ENCODE peak calls at places on chromosomes 12 and 14, in seven cellular contexts. One of them, this sample, is unnamed.

GRCh38 chr14:20697273-20698017 is 8.9 kb downstream of the ANG start:
- DNase-seq in H1: peak; percentile 77
- DNase-seq in H9: peak; percentile 73
- DNase-seq in neuronal stem cell: peak; percentile 63
- DNase-seq in mesendoderm: peak; percentile 85
- DNase-seq in mesenchymal stem cell: peak; percentile 62
- DNase-seq in trophoblast cell: peak; percentile 91
- DNase-seq in this sample: peak; percentile 75

GRCh38 chr12:116366456-116366776 is 88.9 kb upstream of the MED13L start:
- DNase-seq in H1: no peak
- DNase-seq in H9: no peak
- DNase-seq in neuronal stem cell: no peak
- DNase-seq in mesendoderm: no peak
- DNase-seq in mesenchymal stem cell: no peak
- DNase-seq in trophoblast cell: peak; percentile 74
- DNase-seq in this sample: no peak

GRCh38 chr12:131943876-131944275 is 5.9 kb upstream of the EP400 start:
- DNase-seq in H1: no peak
- DNase-seq in H9: peak; percentile 11
- DNase-seq in neuronal stem cell: no peak
- DNase-seq in mesendoderm: no peak
- DNase-seq in mesenchymal stem cell: no peak
- DNase-seq in trophoblast cell: no peak
- DNase-seq in this sample: no peak

GRCh38 chr14:89721991-89722390 is 232.5 kb downstream of the EFCAB11 start:
- DNase-seq in H1: no peak
- DNase-seq in H9: no peak
- DNase-seq in neuronal stem cell: no peak
- DNase-seq in mesendoderm: no peak
- DNase-seq in mesenchymal stem cell: peak; percentile 43
- DNase-seq in trophoblast cell: peak; percentile 60
- DNase-seq in this sample: no peak

GRCh38 chr14:26448181-26448855 is 149.5 kb downstream of the NOVA1 start:
- DNase-seq in H1: no peak
- DNase-seq in H9: peak; percentile 28
- DNase-seq in neuronal stem cell: no peak
- DNase-seq in mesendoderm: peak; percentile 2
- DNase-seq in mesenchymal stem cell: no peak
- DNase-seq in trophoblast cell: no peak
- DNase-seq in this sample: no peak

GRCh38 chr14:95349241-95349640 is 29.5 kb upstream of the CLMN start:
- DNase-seq in H1: no peak
- DNase-seq in H9: no peak
- DNase-seq in neuronal stem cell: no peak
- DNase-seq in mesendoderm: no peak
- DNase-seq in mesenchymal stem cell: no peak
- DNase-seq in trophoblast cell: no peak
- DNase-seq in this sample: no peak

GRCh38 chr14:28300356-28300755 is 466.2 kb upstream of the FOXG1 start:
- DNase-seq in H1: no peak
- DNase-seq in H9: no peak
- DNase-seq in neuronal stem cell: no peak
- DNase-seq in mesendoderm: no peak
- DNase-seq in mesenchymal stem cell: no peak
- DNase-seq in trophoblast cell: no peak
- DNase-seq in this sample: no peak

GRCh38 chr14:77061630-77062029 is 33.1 kb upstream of the IRF2BPL start:
- DNase-seq in H1: no peak
- DNase-seq in H9: no peak
- DNase-seq in neuronal stem cell: no peak
- DNase-seq in mesendoderm: no peak
- DNase-seq in mesenchymal stem cell: no peak
- DNase-seq in trophoblast cell: no peak
- DNase-seq in this sample: no peak

GRCh38 chr12:6063379-6063735 is 61.1 kb downstream of the VWF start:
- DNase-seq in H1: no peak
- DNase-seq in H9: no peak
- DNase-seq in neuronal stem cell: no peak
- DNase-seq in mesendoderm: no peak
- DNase-seq in mesenchymal stem cell: no peak
- DNase-seq in trophoblast cell: no peak
- DNase-seq in this sample: no peak

GRCh38 chr14:61562321-61563161 is 132.8 kb upstream of the HIF1A start:
- DNase-seq in H1: no peak
- DNase-seq in H9: no peak
- DNase-seq in neuronal stem cell: no peak
- DNase-seq in mesendoderm: no peak
- DNase-seq in mesenchymal stem cell: peak; percentile 100
- DNase-seq in trophoblast cell: peak; percentile 95
- DNase-seq in this sample: peak; percentile 100

GRCh38 chr14:89190779-89191513 is 226.1 kb downstream of the FOXN3 start:
- DNase-seq in H1: no peak
- DNase-seq in H9: peak; percentile 43
- DNase-seq in neuronal stem cell: peak; percentile 14
- DNase-seq in mesendoderm: peak; percentile 70
- DNase-seq in mesenchymal stem cell: peak; percentile 21
- DNase-seq in trophoblast cell: peak; percentile 53
- DNase-seq in this sample: no peak

GRCh38 chr14:91311284-91311662 is 66.8 kb upstream of the GPR68 start:
- DNase-seq in H1: no peak
- DNase-seq in H9: no peak
- DNase-seq in neuronal stem cell: no peak
- DNase-seq in mesendoderm: no peak
- DNase-seq in mesenchymal stem cell: no peak
- DNase-seq in trophoblast cell: no peak
- DNase-seq in this sample: no peak

GRCh38 chr14:91313154-91313850 is 68.8 kb upstream of the GPR68 start:
- DNase-seq in H1: no peak
- DNase-seq in H9: no peak
- DNase-seq in neuronal stem cell: no peak
- DNase-seq in mesendoderm: no peak
- DNase-seq in mesenchymal stem cell: no peak
- DNase-seq in trophoblast cell: no peak
- DNase-seq in this sample: no peak

GRCh38 chr14:91308337-91308736 is 63.8 kb upstream of the GPR68 start:
- DNase-seq in H1: no peak
- DNase-seq in H9: no peak
- DNase-seq in neuronal stem cell: no peak
- DNase-seq in mesendoderm: no peak
- DNase-seq in mesenchymal stem cell: no peak
- DNase-seq in trophoblast cell: no peak
- DNase-seq in this sample: no peak

GRCh38 chr14:91309756-91310280 is 65.3 kb upstream of the GPR68 start:
- DNase-seq in H1: no peak
- DNase-seq in H9: no peak
- DNase-seq in neuronal stem cell: no peak
- DNase-seq in mesendoderm: no peak
- DNase-seq in mesenchymal stem cell: no peak
- DNase-seq in trophoblast cell: no peak
- DNase-seq in this sample: no peak

GRCh38 chr14:91310620-91311283 is 66.2 kb upstream of the GPR68 start:
- DNase-seq in H1: no peak
- DNase-seq in H9: no peak
- DNase-seq in neuronal stem cell: no peak
- DNase-seq in mesendoderm: no peak
- DNase-seq in mesenchymal stem cell: no peak
- DNase-seq in trophoblast cell: no peak
- DNase-seq in this sample: no peak
- H2BK5ac ChIP-seq in H1: peak overlapping the region; percentile 35
- H2BK5ac ChIP-seq in H9: no peak overlapping the region
- H2BK5ac ChIP-seq in neuronal stem cell: no peak overlapping the region
- H2BK5ac ChIP-seq in mesendoderm: no peak overlapping the region
- H2BK5ac ChIP-seq in mesenchymal stem cell: no peak overlapping the region
- H2BK5ac ChIP-seq in trophoblast cell: no peak overlapping the region
- H2BK5ac ChIP-seq in this sample: no peak overlapping the region

GRCh38 chr14:58636129-58636528 is 1.6 kb upstream of the DACT1 start:
- DNase-seq in H1: no peak
- DNase-seq in H9: no peak
- DNase-seq in neuronal stem cell: no peak
- DNase-seq in mesendoderm: no peak
- DNase-seq in mesenchymal stem cell: no peak
- DNase-seq in trophoblast cell: no peak
- DNase-seq in this sample: no peak
- H2AK5ac ChIP-seq in H1: peak overlapping the region; percentile 19
- H2AK5ac ChIP-seq in H9: no peak overlapping the region
- H2AK5ac ChIP-seq in neuronal stem cell: no peak overlapping the region
- H2AK5ac ChIP-seq in mesendoderm: no peak overlapping the region
- H2AK5ac ChIP-seq in mesenchymal stem cell: no peak overlapping the region
- H2AK5ac ChIP-seq in trophoblast cell: no peak overlapping the region
- H2AK5ac ChIP-seq in this sample: no peak overlapping the region

DNA sequence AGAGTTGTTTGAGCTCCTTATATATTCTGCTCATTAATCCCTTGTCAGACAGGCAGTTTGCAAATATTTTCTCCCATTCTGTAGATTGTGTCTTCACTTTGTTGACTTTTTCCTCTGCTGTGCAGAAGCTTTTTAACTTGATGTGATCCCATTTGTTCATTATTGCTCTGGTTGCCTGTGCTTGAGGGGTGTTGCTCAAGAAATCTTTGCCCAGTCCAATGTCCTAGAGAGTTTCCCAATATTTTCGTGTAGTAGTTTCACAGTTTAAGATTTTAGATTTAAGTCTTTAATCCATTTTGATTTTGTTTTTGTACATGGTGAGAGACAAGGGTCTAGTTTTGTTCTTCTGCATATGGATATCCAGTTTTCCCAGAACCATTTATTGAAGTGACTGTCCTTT is 19.8 kb downstream of the ABCC9 start:
- DNase-seq in H1: no peak
- DNase-seq in H9: no peak
- DNase-seq in neuronal stem cell: no peak
- DNase-seq in mesendoderm: no peak
- DNase-seq in mesenchymal stem cell: no peak
- DNase-seq in trophoblast cell: no peak
- DNase-seq in this sample: no peak
- H2BK5ac ChIP-seq in H1: no peak overlapping the region
- H2BK5ac ChIP-seq in H9: no peak overlapping the region
- H2BK5ac ChIP-seq in neuronal stem cell: no peak overlapping the region
- H2BK5ac ChIP-seq in mesendoderm: no peak overlapping the region
- H2BK5ac ChIP-seq in mesenchymal stem cell: no peak overlapping the region
- H2BK5ac ChIP-seq in trophoblast cell: no peak overlapping the region
- H2BK5ac ChIP-seq in this sample: no peak overlapping the region

GRCh38 chr12:39443704-39444234 is 849 bp upstream of the KIF21A start:
- DNase-seq in H1: no peak
- DNase-seq in H9: no peak
- DNase-seq in neuronal stem cell: peak; percentile 15
- DNase-seq in mesendoderm: peak; percentile 13
- DNase-seq in mesenchymal stem cell: peak; percentile 31
- DNase-seq in trophoblast cell: no peak
- DNase-seq in this sample: no peak

GRCh38 chr12:39441963-39442894 is 691 bp downstream of the KIF21A start:
- DNase-seq in H1: peak; percentile 66
- DNase-seq in H9: peak; percentile 56
- DNase-seq in neuronal stem cell: peak; percentile 29
- DNase-seq in mesendoderm: peak; percentile 54
- DNase-seq in mesenchymal stem cell: peak; percentile 52
- DNase-seq in trophoblast cell: peak; percentile 85
- DNase-seq in this sample: no peak

GRCh38 chr12:39442895-39443703 is at the start of gene KIF21A:
- DNase-seq in H1: peak; percentile 85
- DNase-seq in H9: peak; percentile 91
- DNase-seq in neuronal stem cell: peak; percentile 91
- DNase-seq in mesendoderm: peak; percentile 94
- DNase-seq in mesenchymal stem cell: peak; percentile 94
- DNase-seq in trophoblast cell: peak; percentile 99
- DNase-seq in this sample: peak; percentile 61

GRCh38 chr12:39451977-39452376 is 9.1 kb upstream of the KIF21A start:
- DNase-seq in H1: no peak
- DNase-seq in H9: no peak
- DNase-seq in neuronal stem cell: no peak
- DNase-seq in mesendoderm: peak; percentile 33
- DNase-seq in mesenchymal stem cell: no peak
- DNase-seq in trophoblast cell: no peak
- DNase-seq in this sample: no peak

GRCh38 chr12:39448038-39448437 is 5.1 kb upstream of the KIF21A start:
- DNase-seq in H1: no peak
- DNase-seq in H9: no peak
- DNase-seq in neuronal stem cell: no peak
- DNase-seq in mesendoderm: no peak
- DNase-seq in mesenchymal stem cell: no peak
- DNase-seq in trophoblast cell: no peak
- DNase-seq in this sample: no peak
- H2AK5ac ChIP-seq in H1: no peak overlapping the region
- H2AK5ac ChIP-seq in H9: no peak overlapping the region
- H2AK5ac ChIP-seq in neuronal stem cell: no peak overlapping the region
- H2AK5ac ChIP-seq in mesendoderm: no peak overlapping the region
- H2AK5ac ChIP-seq in mesenchymal stem cell: no peak overlapping the region
- H2AK5ac ChIP-seq in trophoblast cell: no peak overlapping the region
- H2AK5ac ChIP-seq in this sample: no peak overlapping the region

DNA sequence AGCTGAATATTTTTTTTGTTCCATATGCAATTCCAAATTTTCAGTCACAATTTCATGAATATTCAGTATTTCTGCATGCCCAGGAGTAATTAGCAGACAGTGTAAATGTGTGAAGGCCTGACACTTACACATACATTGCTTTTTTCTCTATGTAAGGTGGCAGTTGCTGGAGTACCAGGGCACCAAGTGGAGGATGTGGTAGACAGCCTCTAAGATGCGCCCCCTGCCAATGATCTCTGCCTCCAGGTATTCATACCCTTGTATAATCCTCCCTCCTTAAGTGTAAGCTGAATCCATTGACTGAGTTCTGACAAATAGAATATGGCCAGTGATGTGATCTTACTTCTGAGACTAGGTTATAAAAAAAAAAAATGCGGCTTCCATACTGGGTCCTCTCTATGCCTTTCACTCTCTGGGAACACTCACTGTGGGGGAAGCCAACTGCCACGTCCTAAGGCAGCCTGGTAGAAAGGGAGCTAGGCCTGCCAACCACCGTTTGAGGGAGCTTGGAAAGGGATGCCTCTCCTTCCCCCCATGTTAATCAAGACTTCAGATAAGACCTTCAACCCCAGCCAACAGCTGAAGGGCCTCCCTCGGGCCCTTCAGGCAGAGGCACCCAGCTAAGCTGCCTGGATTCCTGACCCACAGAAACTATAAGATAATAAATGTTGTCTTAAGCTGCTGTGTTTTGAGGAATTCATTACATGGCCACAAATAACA is 62.6 kb upstream of the PTGR2 start:
- DNase-seq in H1: no peak
- DNase-seq in H9: no peak
- DNase-seq in neuronal stem cell: no peak
- DNase-seq in mesendoderm: no peak
- DNase-seq in mesenchymal stem cell: no peak
- DNase-seq in trophoblast cell: no peak
- DNase-seq in this sample: no peak
- H2BK5ac ChIP-seq in H1: no peak overlapping the region
- H2BK5ac ChIP-seq in H9: no peak overlapping the region
- H2BK5ac ChIP-seq in neuronal stem cell: no peak overlapping the region
- H2BK5ac ChIP-seq in mesendoderm: no peak overlapping the region
- H2BK5ac ChIP-seq in mesenchymal stem cell: no peak overlapping the region
- H2BK5ac ChIP-seq in trophoblast cell: no peak overlapping the region
- H2BK5ac ChIP-seq in this sample: peak overlapping the region; percentile 15